ENCODE peak calls at places on chromosomes 2 and 18, in ten cellular contexts. J, L, U, S, F, Q, K, P, T and C are unnamed samples.

GRCh38 chr18:11008544-11008943 is 140.8 kb downstream of the PIEZO2 start:
- DNase-seq in L (no peak), K (no peak), J (no peak), S (no peak), P (no peak), T (no peak), F (no peak), U (no peak), Q (no peak), C (no peak)

GRCh38 chr2:7007488-7007845 is 90.3 kb downstream of the RNF144A start:
- DNase-seq in U (no peak), L (no peak), Q (no peak), S (no peak), K (no peak), T (no peak), P (no peak), F (no peak), J (no peak), C (no peak)

GRCh38 chr2:29462293-29462692 is 347.1 kb downstream of the CLIP4 start:
- DNase-seq in T (peak; percentile 68), L (no peak), F (no peak), J (no peak), K (peak; percentile 36), Q (peak; percentile 12), U (no peak), S (no peak), P (no peak), C (no peak)

GRCh38 chr18:8933714-8934284 is 168.7 kb upstream of the NDUFV2 start:
- DNase-seq in S (no peak), U (no peak), P (no peak), K (no peak), F (no peak), L (no peak), Q (no peak), T (peak; percentile 49), J (no peak), C (no peak)

GRCh38 chr2:14557921-14558320 is 74.6 kb upstream of the LRATD1 start:
- DNase-seq in L (no peak), P (no peak), J (no peak), S (no peak), T (no peak), Q (no peak), F (no peak), K (no peak), U (no peak), C (no peak)

GRCh38 chr2:8663997-8664396 is 17.9 kb upstream of the ID2 start:
- DNase-seq in J (no peak), U (no peak), K (no peak), Q (peak; percentile 51), F (no peak), P (no peak), L (no peak), S (no peak), T (no peak), C (no peak)

GRCh38 chr2:147554708-147555107 is 290.1 kb upstream of the ACVR2A start:
- DNase-seq in U (no peak), P (no peak), J (no peak), T (no peak), F (peak; percentile 23), Q (no peak), K (no peak), L (peak; percentile 17), S (no peak), C (no peak)

GRCh38 chr2:233084488-233084887 is 24.3 kb downstream of the INPP5D start:
- DNase-seq in P (no peak), K (no peak), J (no peak), L (peak; percentile 25), S (no peak), U (no peak), Q (peak; percentile 78), F (peak; percentile 37), T (no peak), C (peak; percentile 24)

GRCh38 chr2:22737144-22737543 is 647.8 kb upstream of the KLHL29 start:
- DNase-seq in P (no peak), S (no peak), L (no peak), Q (no peak), J (no peak), U (no peak), T (no peak), F (no peak), K (no peak), C (no peak)

GRCh38 chr2:218146056-218146455 is 20.2 kb downstream of the CXCR2 start:
- DNase-seq in F (no peak), U (no peak), S (no peak), L (no peak), J (no peak), P (no peak), Q (no peak), K (no peak), T (peak; percentile 14), C (no peak)

GRCh38 chr2:9333591-9334171 is 89.6 kb downstream of the ITGB1BP1 start:
- DNase-seq in S (peak; percentile 62), U (peak; percentile 70), F (peak; percentile 41), K (peak; percentile 85), T (peak; percentile 91), P (peak; percentile 47), J (no peak), L (peak; percentile 72), Q (peak; percentile 19), C (no peak)

GRCh38 chr2:182186132-182186735 is 200.6 kb downstream of the PPP1R1C start:
- DNase-seq in K (peak; percentile 67), L (no peak), J (no peak), U (no peak), T (peak; percentile 34), F (no peak), Q (no peak), P (peak; percentile 4), S (no peak), C (no peak)

DNA sequence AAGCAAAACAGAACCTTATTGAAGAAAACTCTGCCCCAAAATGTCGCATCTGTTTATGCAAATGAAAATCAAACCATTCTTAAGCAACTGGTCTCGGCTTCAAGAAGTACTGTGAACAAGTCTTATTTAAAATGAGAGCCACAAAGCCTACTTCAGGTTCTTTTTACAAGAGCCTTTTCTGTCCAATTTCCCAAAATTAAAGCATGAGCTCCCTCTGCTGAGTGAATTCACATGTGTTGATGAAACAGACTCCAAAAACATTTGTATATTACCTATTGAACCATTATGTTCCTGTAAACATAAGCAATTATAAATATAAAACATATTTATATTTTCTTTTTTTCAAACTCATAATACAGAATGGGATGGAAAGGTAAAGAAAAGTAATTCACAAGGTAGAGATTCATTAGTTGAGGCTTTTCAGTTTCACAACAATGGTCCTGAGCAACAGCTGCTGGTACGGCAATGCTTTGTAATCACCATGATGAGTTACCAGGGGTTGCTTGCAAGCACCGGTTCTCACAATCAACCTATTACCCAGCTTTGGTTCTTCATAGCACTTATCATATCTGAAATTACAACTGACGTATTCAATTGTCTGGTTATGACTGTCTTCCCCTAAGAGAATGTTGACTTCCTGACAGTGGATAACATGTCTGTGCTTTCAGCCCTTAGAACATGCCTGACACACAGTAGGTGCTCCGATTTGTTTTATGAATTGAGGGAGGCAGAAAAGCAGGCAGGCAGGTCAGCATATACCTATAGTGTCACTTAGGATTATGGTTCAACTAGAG is 108.4 kb upstream of the BZW1 start:
- DNase-seq in F (no peak), K (peak; percentile 91), T (peak; percentile 80), J (no peak), L (peak; percentile 38), U (peak; percentile 51), Q (peak; percentile 45), P (peak; percentile 18), S (no peak), C (no peak)
- TF ChIP-seq CTCF in F (peak; percentile 37), K (peak; percentile 60), T (peak; percentile 88), J (peak; percentile 69), L (peak; percentile 48), U (peak; percentile 68), Q (no peak), P (peak; percentile 36), S (peak; percentile 66), C (peak; percentile 95)

DNA sequence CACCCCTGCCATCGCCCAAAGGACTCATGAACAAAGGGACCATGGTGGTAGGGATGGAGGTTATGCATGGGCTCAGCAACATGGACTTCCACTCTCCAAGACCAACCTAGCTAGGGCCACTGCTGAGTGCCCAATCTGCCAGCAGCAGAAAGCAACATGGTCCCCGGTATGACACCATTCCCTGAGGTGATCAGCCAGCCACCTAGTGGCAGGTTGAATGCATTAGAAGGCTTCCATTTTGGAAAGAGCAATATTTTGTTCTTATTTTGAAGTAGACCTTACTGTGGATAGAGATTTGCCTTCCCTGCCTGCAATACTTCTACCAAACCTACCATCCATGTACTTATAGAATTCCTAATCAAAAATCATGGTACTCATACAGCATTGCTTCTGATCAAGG is 99.8 kb downstream of the METTL4 start:
- DNase-seq in F (no peak), K (no peak), T (no peak), J (no peak), U (no peak), Q (peak; percentile 7), L (no peak), S (no peak), P (no peak), C (no peak)
- TF ChIP-seq CTCF in F (no peak), K (no peak), T (no peak), J (peak; percentile 18), U (peak; percentile 17), Q (no peak), L (no peak), S (peak; percentile 55), P (peak; percentile 24), C (peak; percentile 12)

DNA sequence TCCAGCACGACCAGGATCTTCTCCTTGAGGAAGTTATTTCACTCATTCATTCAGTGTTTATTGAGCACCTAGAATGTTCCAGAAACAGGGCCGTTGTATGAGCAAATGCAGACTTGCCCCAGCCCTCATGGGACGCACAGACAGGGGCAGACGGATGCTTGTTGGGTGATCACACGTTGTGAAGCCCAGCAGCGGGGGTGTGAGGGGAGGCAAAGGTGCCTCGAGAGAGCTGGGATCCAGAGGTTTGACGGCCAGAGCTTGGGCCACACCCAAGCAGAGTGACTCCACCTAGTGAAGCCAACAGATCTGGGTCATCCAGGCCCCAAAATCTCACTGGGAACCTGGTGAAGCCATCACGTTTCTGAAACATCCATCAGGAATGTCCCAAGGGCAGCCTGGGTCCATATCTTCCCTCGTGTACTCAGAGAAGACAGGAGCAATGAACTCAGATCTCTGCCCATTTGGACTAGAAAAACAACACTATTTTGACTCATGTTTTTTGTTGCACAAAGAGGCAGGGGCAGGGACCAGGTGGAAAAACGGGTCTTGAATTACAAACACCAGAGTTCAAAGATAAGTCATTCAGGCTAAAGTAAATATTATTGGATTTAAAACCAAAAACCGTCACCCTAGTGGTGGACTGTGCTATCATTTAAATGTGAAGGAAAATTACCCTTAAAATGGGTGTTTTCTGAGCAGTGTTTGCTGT is 54.9 kb upstream of the RBM44 start:
- DNase-seq in F (peak; percentile 34), J (no peak), P (no peak), Q (no peak), T (peak; percentile 63), U (no peak), S (no peak), L (no peak), K (peak; percentile 38), C (no peak)
- TF ChIP-seq CTCF in F (no peak), J (peak; percentile 20), P (no peak), Q (no peak), T (peak; percentile 33), U (peak; percentile 25), S (peak; percentile 34), L (no peak), K (peak; percentile 14), C (peak; percentile 62)

DNA sequence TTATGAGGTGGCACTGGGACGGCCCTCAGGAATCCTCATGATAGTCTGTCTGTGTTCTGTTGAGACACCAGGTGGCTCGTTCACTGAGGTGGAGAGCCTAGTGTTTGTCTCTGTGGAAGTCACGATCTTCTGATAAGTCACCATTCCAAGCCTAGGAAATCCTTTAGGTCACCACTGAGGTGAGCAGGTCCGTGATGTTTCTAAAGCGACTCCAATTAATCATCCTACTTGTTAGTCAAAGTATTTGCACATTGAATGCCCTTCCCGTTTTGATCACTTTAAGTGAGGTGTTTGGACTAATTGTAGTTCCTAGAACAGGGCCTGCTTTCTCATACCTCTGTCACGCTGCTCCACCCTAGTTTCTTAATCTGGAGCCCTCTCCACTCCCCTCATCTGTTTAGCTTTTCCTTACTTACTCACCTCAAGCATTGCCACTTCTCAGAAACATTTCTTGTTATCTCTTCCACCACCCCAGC is 28.0 kb upstream of the DSG3 start:
- DNase-seq in L (no peak), U (no peak), P (no peak), Q (no peak), F (no peak), J (no peak), K (no peak), T (no peak), S (no peak), C (no peak)
- TF ChIP-seq CTCF in L (no peak), U (no peak), P (no peak), Q (no peak), F (no peak), J (no peak), K (no peak), T (no peak), S (no peak), C (no peak)